ENCODE peak calls at places on chromosomes 16 and 17, in six cellular contexts. B, F, K, C, N and J are unnamed samples.

GRCh38 chr16:11799509-11800384 is 2.7 kb upstream of the ZC3H7A start:
- DNase-seq in B (no peak), F (no peak), K (no peak), C (no peak), N (no peak), J (no peak)

GRCh38 chr17:35167666-35168065 is 20.0 kb downstream of the UNC45B start:
- DNase-seq in B (no peak), F (no peak), K (no peak), C (no peak), N (no peak), J (no peak)

GRCh38 chr16:66905633-66906539 is 12.8 kb downstream of the CDH16 start:
- DNase-seq in B (peak), F (no peak), K (no peak), C (no peak), N (peak), J (no peak)

GRCh38 chr16:11665071-11665491 is 3.2 kb upstream of the SNN start:
- DNase-seq in B (no peak), F (no peak), K (no peak), C (no peak), N (no peak), J (no peak)

GRCh38 chr16:29815032-29815721 is 775 bp upstream of the PAGR1 start:
- DNase-seq in B (peak), F (no peak), K (no peak), C (no peak), N (no peak), J (no peak)

GRCh38 chr17:27654654-27655524 is 23.9 kb downstream of the LGALS9 start:
- DNase-seq in B (peak), F (peak), K (peak), C (peak), N (peak), J (peak)

GRCh38 chr17:45131616-45132301 is 556 bp downstream of the PLCD3 start:
- DNase-seq in B (peak), F (no peak), K (no peak), C (peak), N (peak), J (peak)

GRCh38 chr17:5500247-5500803 is 14.0 kb downstream of the MIS12 start:
- DNase-seq in B (no peak), F (no peak), K (no peak), C (no peak), N (no peak), J (peak)

GRCh38 chr17:32498362-32498761 is 11.6 kb downstream of the CDK5R1 start:
- DNase-seq in B (no peak), F (no peak), K (no peak), C (no peak), N (no peak), J (peak)

GRCh38 chr17:80755650-80756405 is 211.2 kb downstream of the RPTOR start:
- DNase-seq in B (no peak), F (no peak), K (no peak), C (no peak), N (no peak), J (no peak)

GRCh38 chr17:80092959-80093358 is 8.4 kb upstream of the GAA start:
- DNase-seq in B (peak), F (no peak), K (no peak), C (no peak), N (no peak), J (no peak)

GRCh38 chr16:1929105-1929504 is 10.9 kb upstream of the HS3ST6 start:
- DNase-seq in B (no peak), F (peak), K (no peak), C (peak), N (peak), J (peak)

GRCh38 chr17:69069289-69069688 is 8.6 kb upstream of the ABCA9 start:
- DNase-seq in B (no peak), F (no peak), K (no peak), C (no peak), N (no peak), J (no peak)

GRCh38 chr17:73430165-73430680 is 118.4 kb upstream of the CDC42EP4 start:
- DNase-seq in B (peak), F (no peak), K (no peak), C (no peak), N (no peak), J (no peak)

GRCh38 chr17:38598536-38598935 is 7.2 kb downstream of the SRCIN1 start:
- DNase-seq in B (no peak), F (no peak), K (no peak), C (peak), N (peak), J (peak)

GRCh38 chr17:62134397-62134796 is 69.3 kb upstream of the MED13 start:
- DNase-seq in B (no peak), F (no peak), K (no peak), C (peak), N (no peak), J (no peak)

GRCh38 chr16:84109598-84110325 is 7.0 kb downstream of the MBTPS1 start:
- DNase-seq in B (no peak), F (no peak), K (no peak), C (no peak), N (no peak), J (no peak)

GRCh38 chr16:24508614-24509013 is 30.8 kb upstream of the RBBP6 start:
- DNase-seq in B (no peak), F (peak), K (no peak), C (no peak), N (no peak), J (no peak)

GRCh38 chr16:75279277-75279676 is 27.9 kb upstream of the BCAR1 start:
- DNase-seq in B (no peak), F (no peak), K (no peak), C (no peak), N (no peak), J (no peak)

GRCh38 chr16:27618611-27619380 is 68.9 kb downstream of the KATNIP start:
- DNase-seq in B (no peak), F (no peak), K (no peak), C (no peak), N (peak), J (no peak)

GRCh38 chr17:46061435-46061834 is 62.4 kb downstream of the STH start:
- DNase-seq in B (no peak), F (no peak), K (no peak), C (peak), N (no peak), J (no peak)